ENCODE peak calls at places on chromosomes 16 and 17, in nine cellular contexts. G is CD4-positive, alpha-beta T cell; H is AG09319; T is lower leg skin; Q is WTC11; I is WERI-Rb-1; D is choroid plexus epithelial cell; W is H1; C is MCF 10A. L is an unnamed sample.
A peak's percentile ranks its signal among the peaks of the same experiment; 100 is the strongest.

GRCh38 chr16:87924937-87925670 is 11.2 kb downstream of the CA5A start:
- DNase-seq in G (no peak), H (no peak), T (no peak), Q (no peak), I (peak; percentile 80), D (no peak), W (no peak), C (peak; percentile 48), L (no peak)

GRCh38 chr16:474420-475122 is 49.1 kb downstream of the RAB11FIP3 start:
- DNase-seq in G (no peak), H (no peak), T (no peak), Q (no peak), I (no peak), D (no peak), W (no peak), C (no peak), L (no peak)

GRCh38 chr17:69506489-69506888 is 92.0 kb downstream of the MAP2K6 start:
- DNase-seq in G (no peak), H (no peak), T (no peak), Q (no peak), I (no peak), D (peak; percentile 43), W (no peak), C (peak; percentile 21), L (no peak)

GRCh38 chr16:26645629-26646028 is 421.1 kb upstream of the C16orf82 start:
- DNase-seq in G (no peak), H (no peak), T (no peak), Q (peak; percentile 80), I (peak; percentile 63), D (peak; percentile 33), W (no peak), C (no peak), L (peak; percentile 34)

GRCh38 chr17:4901648-4902344 is 1.1 kb downstream of the CHRNE start:
- DNase-seq in G (no peak), H (no peak), T (no peak), Q (no peak), I (no peak), D (no peak), W (no peak), C (no peak), L (no peak)

GRCh38 chr17:43517615-43518386 is 28.3 kb downstream of the ETV4 start:
- DNase-seq in G (no peak), H (no peak), T (peak; percentile 29), Q (no peak), I (no peak), D (peak; percentile 71), W (no peak), C (peak; percentile 29), L (no peak)

GRCh38 chr17:33981713-33982601 is 273.1 kb upstream of the CCL2 start:
- DNase-seq in G (no peak), H (no peak), T (no peak), Q (no peak), I (no peak), D (no peak), W (no peak), C (no peak), L (no peak)

GRCh38 chr17:79991924-79992656 is 43.6 kb downstream of the TBC1D16 start:
- DNase-seq in G (no peak), H (no peak), T (no peak), Q (no peak), I (no peak), D (peak; percentile 25), W (no peak), C (no peak), L (no peak)

DNA sequence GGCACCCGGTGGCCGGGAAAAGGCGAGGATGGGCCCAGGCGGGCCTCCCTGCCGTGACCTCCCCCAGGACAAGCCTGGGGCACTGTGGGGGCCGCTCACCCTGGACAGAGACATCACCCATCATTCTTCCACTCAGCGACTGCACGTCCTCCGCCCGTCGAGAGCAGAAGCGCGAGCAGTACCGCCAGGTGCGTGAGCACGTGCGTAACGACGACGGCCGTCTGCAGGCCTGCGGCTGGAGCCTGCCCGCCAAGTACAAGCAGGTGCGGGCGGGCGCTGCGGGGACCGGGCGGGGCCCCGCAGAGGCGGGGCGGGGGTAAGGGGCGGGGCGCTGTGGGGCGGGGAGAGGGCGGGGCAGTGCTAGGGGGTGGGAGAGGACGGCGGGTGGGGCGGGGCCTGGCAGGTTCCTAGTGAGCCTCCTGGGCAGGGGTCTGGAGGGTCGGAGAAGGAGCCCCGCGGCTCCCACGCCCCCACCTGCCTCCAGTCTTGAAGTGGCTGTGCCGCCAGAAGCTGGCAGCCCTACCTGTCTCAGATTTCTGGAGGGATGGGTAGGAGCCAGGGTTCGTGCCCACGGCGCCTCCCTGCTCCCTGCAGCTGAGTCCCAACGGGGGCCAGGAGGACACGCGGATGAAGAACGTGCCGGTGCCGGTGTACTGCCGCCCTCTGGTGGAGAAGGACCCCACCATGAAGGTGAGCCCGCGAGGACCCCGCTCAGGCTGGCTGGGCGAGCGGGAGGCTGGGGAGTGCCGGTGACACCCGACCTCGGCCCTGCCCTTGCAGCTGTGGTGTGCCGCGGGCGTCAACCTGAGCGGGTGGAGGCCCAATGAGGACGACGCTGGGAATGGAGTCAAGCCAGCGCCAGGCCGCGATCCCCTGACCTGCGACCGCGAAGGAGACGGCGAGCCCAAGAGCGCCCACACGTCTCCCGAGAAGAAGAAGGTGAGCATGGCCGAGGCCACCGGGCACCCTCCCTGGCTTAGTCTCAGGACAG is 7.5 kb downstream of the NME3 start:
- DNase-seq in G (no peak), H (no peak), T (no peak), Q (peak; percentile 91), I (peak; percentile 88), D (no peak), W (peak; percentile 59), C (no peak), L (no peak)
- TF ChIP-seq CTCF in G (no peak), H (peak; percentile 29), T (no peak), Q (peak; percentile 48), I (peak; percentile 74), D (peak; percentile 72), W (no peak), C (peak; percentile 33), L (peak; percentile 58)

GRCh38 chr17:77147357-77147801 is 6.6 kb downstream of the SEC14L1 start:
- DNase-seq in G (no peak), H (no peak), T (no peak), Q (no peak), I (no peak), D (no peak), W (no peak), C (no peak), L (no peak)

GRCh38 chr17:77146882-77147281 is 6.1 kb downstream of the SEC14L1 start:
- DNase-seq in G (no peak), H (no peak), T (no peak), Q (peak; percentile 33), I (no peak), D (no peak), W (no peak), C (no peak), L (peak; percentile 22)

GRCh38 chr17:77145209-77145608 is 4.4 kb downstream of the SEC14L1 start:
- DNase-seq in G (no peak), H (no peak), T (no peak), Q (no peak), I (no peak), D (no peak), W (no peak), C (no peak), L (no peak)

GRCh38 chr17:77144227-77144626 is 3.5 kb downstream of the SEC14L1 start:
- DNase-seq in G (no peak), H (no peak), T (no peak), Q (no peak), I (no peak), D (no peak), W (no peak), C (no peak), L (no peak)

DNA sequence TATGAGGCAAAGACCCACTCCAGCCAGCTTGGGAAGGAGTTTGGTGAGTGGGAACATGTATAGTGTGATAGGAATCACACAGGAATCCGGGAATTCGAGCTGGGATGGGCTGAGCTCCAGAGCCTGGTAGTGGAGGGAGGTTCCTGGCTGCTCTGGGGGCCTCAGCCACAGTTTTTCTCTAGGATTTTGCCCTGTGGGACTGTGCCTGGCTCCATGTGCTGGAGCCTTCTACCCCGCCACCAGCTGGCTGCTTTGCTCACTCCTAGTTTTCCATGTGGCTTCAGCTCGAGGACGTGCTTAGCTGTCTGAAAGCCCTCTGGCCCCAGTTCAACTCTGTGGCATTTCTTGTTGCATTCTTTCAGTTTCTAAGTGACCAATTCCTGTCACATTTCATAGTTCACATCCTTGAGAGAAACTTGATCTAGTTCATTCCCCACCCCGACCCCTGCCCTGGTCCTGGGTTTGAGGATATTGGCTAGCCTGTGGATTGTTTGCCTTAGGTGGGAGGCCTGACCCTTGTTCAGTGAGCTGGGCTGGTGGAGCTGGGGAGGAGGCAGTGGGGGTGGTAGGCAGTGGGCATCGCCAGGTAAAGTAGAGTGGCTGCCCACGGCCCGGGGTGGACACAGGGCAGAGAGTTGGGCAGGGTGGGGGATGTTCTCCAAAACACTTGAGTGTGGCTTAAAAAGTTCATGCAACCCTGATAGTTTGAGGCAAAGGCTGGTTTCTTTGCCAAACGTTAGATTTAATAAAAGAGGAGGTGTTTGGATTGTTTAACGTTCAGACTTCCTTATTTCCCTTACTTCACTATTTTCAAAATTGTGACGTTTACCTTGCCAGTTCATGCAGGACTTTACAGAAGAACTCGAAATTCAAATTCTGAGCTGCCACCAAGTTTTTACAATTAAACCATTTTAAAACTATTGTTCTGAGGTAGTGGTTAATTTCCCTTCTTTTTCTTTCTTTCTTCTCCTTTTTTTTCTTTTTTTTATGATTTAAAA is 5.2 kb downstream of the SEC14L1 start:
- DNase-seq in G (no peak), H (peak; percentile 49), T (peak; percentile 91), Q (peak; percentile 34), I (no peak), D (peak; percentile 88), W (no peak), C (no peak), L (no peak)
- TF ChIP-seq CTCF in G (no peak), H (peak; percentile 43), T (no peak), Q (no peak), I (no peak), D (peak; percentile 55), W (no peak), C (no peak), L (no peak)

GRCh38 chr17:44959821-44960523 is 8.1 kb downstream of the C1QL1 start:
- DNase-seq in G (no peak), H (no peak), T (no peak), Q (no peak), I (no peak), D (no peak), W (no peak), C (no peak), L (no peak)

GRCh38 chr17:44960654-44961053 is 7.4 kb downstream of the C1QL1 start:
- DNase-seq in G (no peak), H (no peak), T (no peak), Q (no peak), I (no peak), D (no peak), W (no peak), C (peak; percentile 50), L (no peak)

GRCh38 chr17:44966348-44967025 is 1.6 kb downstream of the C1QL1 start:
- DNase-seq in G (no peak), H (no peak), T (no peak), Q (no peak), I (no peak), D (no peak), W (no peak), C (no peak), L (no peak)

GRCh38 chr17:44965491-44966234 is 2.4 kb downstream of the C1QL1 start:
- DNase-seq in G (no peak), H (no peak), T (no peak), Q (no peak), I (no peak), D (no peak), W (no peak), C (no peak), L (no peak)

GRCh38 chr17:44961921-44962350 is 6.2 kb downstream of the C1QL1 start:
- DNase-seq in G (no peak), H (no peak), T (no peak), Q (peak; percentile 54), I (peak; percentile 61), D (peak; percentile 37), W (no peak), C (no peak), L (no peak)
- TF ChIP-seq CTCF in G (no peak), H (no peak), T (no peak), Q (no peak), I (peak; percentile 77), D (peak; percentile 40), W (peak; percentile 57), C (no peak), L (no peak)

DNA sequence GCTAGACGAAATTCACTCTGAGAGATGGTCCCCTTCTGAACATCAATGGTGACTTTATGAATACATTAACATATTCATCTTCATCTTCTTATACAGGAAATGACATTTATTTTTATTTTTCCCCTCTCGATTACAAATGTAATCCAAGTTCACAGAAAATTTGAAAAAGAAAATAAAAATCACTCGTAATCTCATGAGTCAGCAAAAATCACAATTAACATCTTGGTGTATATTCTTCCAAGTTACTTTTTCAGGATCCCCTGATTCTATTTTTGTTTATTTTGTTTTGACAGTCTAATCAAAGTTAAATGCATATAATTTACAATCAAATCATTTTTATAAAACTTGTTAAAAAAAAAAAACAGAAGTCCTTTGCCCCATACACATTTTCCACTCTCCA is 27.6 kb downstream of the C16orf87 start:
- DNase-seq in G (no peak), H (no peak), T (no peak), Q (no peak), I (no peak), D (no peak), W (no peak), C (no peak), L (no peak)
- TF ChIP-seq CTCF in G (no peak), H (no peak), T (no peak), Q (no peak), I (no peak), D (no peak), W (no peak), C (no peak), L (no peak)

L was measured in progenitor cell of endocrine pancreas.